ENCODE peak calls at places on chromosomes 5 and 9, in nine cellular contexts. T is K562, I is Panc1, W is HCT116, R is GM23338, M is SK-N-SH, H is A549, Y is HepG2, U is GM12878. K is an unnamed sample.

GRCh38 chr5:95029569-95030366 is 255.1 kb downstream of the MCTP1 start:
- DNase-seq in T (no peak), I (no peak), W (no peak), R (no peak), M (no peak), H (no peak), Y (no peak), U (peak; percentile 56), K (no peak)

GRCh38 chr9:114216081-114216480 is 60.7 kb downstream of the COL27A1 start:
- DNase-seq in T (no peak), I (no peak), W (no peak), R (no peak), M (peak; percentile 70), H (no peak), Y (no peak), U (no peak), K (no peak)

GRCh38 chr5:53114988-53115387 is 5.4 kb upstream of the MOCS2 start:
- DNase-seq in T (no peak), I (no peak), W (no peak), R (peak; percentile 39), M (no peak), H (no peak), Y (peak; percentile 16), U (no peak), K (no peak)

GRCh38 chr9:105114956-105115728 is 129.3 kb upstream of the SLC44A1 start:
- DNase-seq in T (no peak), I (no peak), W (no peak), R (no peak), M (no peak), H (no peak), Y (no peak), U (peak; percentile 20), K (peak; percentile 95)

GRCh38 chr9:87276327-87276841 is 221.3 kb upstream of the DAPK1 start:
- DNase-seq in T (no peak), I (no peak), W (no peak), R (no peak), M (no peak), H (no peak), Y (no peak), U (peak; percentile 43), K (no peak)

GRCh38 chr9:132434875-132435274 is 24.9 kb downstream of the CFAP77 start:
- DNase-seq in T (no peak), I (no peak), W (no peak), R (no peak), M (no peak), H (no peak), Y (no peak), U (no peak), K (no peak)

GRCh38 chr9:13186091-13186490 is 93.4 kb downstream of the MPDZ start:
- DNase-seq in T (no peak), I (no peak), W (no peak), R (no peak), M (no peak), H (no peak), Y (no peak), U (no peak), K (no peak)

GRCh38 chr5:149930060-149930753 is 14.4 kb downstream of the PDE6A start:
- DNase-seq in T (no peak), I (no peak), W (no peak), R (no peak), M (peak; percentile 45), H (no peak), Y (no peak), U (no peak), K (no peak)

GRCh38 chr5:132094393-132095076 is 20.9 kb downstream of the CSF2 start:
- DNase-seq in T (no peak), I (peak; percentile 72), W (no peak), R (no peak), M (no peak), H (peak; percentile 69), Y (peak; percentile 25), U (no peak), K (no peak)

GRCh38 chr9:22117511-22118388 is 108.6 kb upstream of the CDKN2B start:
- DNase-seq in T (no peak), I (no peak), W (no peak), R (peak; percentile 56), M (no peak), H (no peak), Y (peak; percentile 57), U (no peak), K (no peak)

GRCh38 chr9:90871327-90871935 is 69.8 kb downstream of the SYK start:
- DNase-seq in T (no peak), I (no peak), W (no peak), R (no peak), M (no peak), H (no peak), Y (no peak), U (no peak), K (no peak)

GRCh38 chr9:90873422-90873821 is 71.8 kb downstream of the SYK start:
- DNase-seq in T (no peak), I (no peak), W (no peak), R (no peak), M (no peak), H (no peak), Y (no peak), U (no peak), K (no peak)

GRCh38 chr9:90874194-90874593 is 72.6 kb downstream of the SYK start:
- DNase-seq in T (no peak), I (no peak), W (no peak), R (no peak), M (no peak), H (no peak), Y (no peak), U (no peak), K (no peak)

GRCh38 chr9:90870646-90871326 is 69.2 kb downstream of the SYK start:
- DNase-seq in T (peak; percentile 14), I (peak; percentile 17), W (peak; percentile 27), R (peak; percentile 62), M (peak; percentile 50), H (peak; percentile 27), Y (peak; percentile 25), U (peak; percentile 17), K (peak; percentile 35)

GRCh38 chr9:90872835-90873294 is 71.2 kb downstream of the SYK start:
- DNase-seq in T (no peak), I (no peak), W (no peak), R (no peak), M (no peak), H (no peak), Y (no peak), U (no peak), K (no peak)
- TF ChIP-seq REST in T (no peak), I (no peak), W (no peak), R (no peak), M (no peak), H (no peak), Y (no peak), U (no peak), K (no peak)

GRCh38 chr9:75653750-75654149 is 236.7 kb upstream of the PCSK5 start:
- DNase-seq in T (no peak), I (no peak), W (no peak), R (no peak), M (no peak), H (no peak), Y (no peak), U (no peak), K (no peak)

GRCh38 chr9:75653335-75653734 is 237.1 kb upstream of the PCSK5 start:
- DNase-seq in T (no peak), I (no peak), W (no peak), R (no peak), M (no peak), H (no peak), Y (no peak), U (no peak), K (no peak)

GRCh38 chr9:75658301-75658919 is 232.1 kb upstream of the PCSK5 start:
- DNase-seq in T (no peak), I (no peak), W (no peak), R (no peak), M (no peak), H (no peak), Y (no peak), U (no peak), K (no peak)
- TF ChIP-seq REST in T (no peak), I (no peak), W (no peak), R (no peak), M (no peak), H (no peak), Y (no peak), U (no peak), K (no peak)

DNA sequence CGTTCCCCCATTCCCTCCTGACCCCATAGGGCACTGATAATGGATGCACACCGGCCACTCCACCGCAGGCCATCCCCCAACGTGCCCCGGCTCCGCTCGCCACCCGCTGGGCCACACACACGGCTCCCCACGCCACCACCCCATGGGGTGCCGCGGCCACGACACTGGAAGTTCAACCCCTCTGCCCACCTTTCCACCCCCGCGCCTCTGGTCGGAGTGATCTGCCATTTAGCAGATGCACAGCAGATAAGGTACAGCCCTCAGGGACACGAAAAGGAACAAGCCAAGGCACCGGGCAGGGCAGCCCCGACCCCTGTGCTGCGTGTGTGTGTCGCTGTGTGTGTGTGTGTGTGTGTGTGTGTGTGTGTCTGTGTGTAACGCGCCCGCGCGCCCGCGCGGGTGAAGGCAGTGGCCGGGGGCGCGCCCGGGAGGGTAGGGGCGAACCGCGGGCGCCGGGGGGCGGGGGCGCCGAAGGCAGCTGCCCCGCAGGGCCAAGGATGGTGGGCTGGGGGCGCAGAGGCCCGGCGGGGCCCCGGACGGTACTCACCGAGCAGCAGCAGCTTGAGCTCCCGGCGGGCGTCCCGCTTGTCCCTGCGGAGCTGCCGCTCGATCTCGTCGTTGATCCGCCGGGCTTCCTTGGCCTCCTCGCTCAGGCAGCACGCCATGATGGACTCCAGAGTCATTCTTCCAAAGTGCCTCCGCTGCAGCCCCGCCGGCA is 899 bp downstream of the GNAQ start:
- DNase-seq in T (peak; percentile 39), I (no peak), W (no peak), R (peak; percentile 72), M (peak; percentile 80), H (no peak), Y (no peak), U (no peak), K (peak; percentile 66)
- TF ChIP-seq REST in T (no peak), I (no peak), W (no peak), R (no peak), M (no peak), H (no peak), Y (no peak), U (no peak), K (no peak)

GRCh38 chr5:10596310-10596703 is 32.4 kb downstream of the ANKRD33B start:
- DNase-seq in T (no peak), I (no peak), W (no peak), R (no peak), M (no peak), H (no peak), Y (no peak), U (no peak), K (no peak)

GRCh38 chr5:10595678-10596309 is 31.9 kb downstream of the ANKRD33B start:
- DNase-seq in T (peak; percentile 69), I (peak; percentile 86), W (peak; percentile 75), R (no peak), M (no peak), H (peak; percentile 92), Y (peak; percentile 24), U (no peak), K (no peak)

GRCh38 chr5:10595305-10595677 is 31.4 kb downstream of the ANKRD33B start:
- DNase-seq in T (no peak), I (no peak), W (no peak), R (no peak), M (no peak), H (no peak), Y (no peak), U (no peak), K (no peak)

GRCh38 chr5:10593531-10594181 is 29.8 kb downstream of the ANKRD33B start:
- DNase-seq in T (no peak), I (no peak), W (no peak), R (no peak), M (no peak), H (no peak), Y (no peak), U (no peak), K (no peak)

GRCh38 chr5:10594591-10595210 is 30.8 kb downstream of the ANKRD33B start:
- DNase-seq in T (peak; percentile 44), I (no peak), W (no peak), R (no peak), M (no peak), H (no peak), Y (no peak), U (no peak), K (no peak)
- TF ChIP-seq REST in T (no peak), I (no peak), W (no peak), R (no peak), M (no peak), H (no peak), Y (no peak), U (no peak), K (no peak)